ENCODE peak calls at places on chromosomes 12 and 14, in ten cellular contexts. O is sigmoid colon, N is upper lobe of left lung, E is stomach, B is K562, F is HCT116, I is prostate gland, T is spleen, X is HepG2, J is endothelial cell of umbilical vein. H is an unnamed sample.

GRCh38 chr14:32593290-32593942 is 264.3 kb downstream of the AKAP6 start:
- DNase-seq in O (no peak), N (no peak), E (no peak), B (no peak), F (no peak), I (no peak), T (no peak), X (no peak), J (no peak), H (no peak)

GRCh38 chr12:75489613-75490210 is 9.2 kb downstream of the GLIPR1 start:
- DNase-seq in O (no peak), N (no peak), E (no peak), B (no peak), F (peak), I (no peak), T (no peak), X (no peak), J (peak), H (no peak)

GRCh38 chr14:50679674-50680073 is 11.6 kb upstream of the SAV1 start:
- DNase-seq in O (no peak), N (no peak), E (no peak), B (no peak), F (no peak), I (no peak), T (no peak), X (no peak), J (no peak), H (no peak)

GRCh38 chr12:113231275-113232231 is 10.3 kb downstream of the TPCN1 start:
- DNase-seq in O (peak), N (no peak), E (peak), B (peak), F (peak), I (no peak), T (peak), X (peak), J (peak), H (no peak)

GRCh38 chr12:120388711-120389431 is 19.9 kb upstream of the MSI1 start:
- DNase-seq in O (no peak), N (peak), E (no peak), B (no peak), F (no peak), I (no peak), T (no peak), X (no peak), J (no peak), H (no peak)

GRCh38 chr14:105439179-105439578 is 19.6 kb downstream of the MTA1 start:
- DNase-seq in O (no peak), N (no peak), E (no peak), B (no peak), F (no peak), I (no peak), T (no peak), X (no peak), J (no peak), H (no peak)

GRCh38 chr12:95277139-95277538 is 59.5 kb downstream of the VEZT start:
- DNase-seq in O (no peak), N (no peak), E (no peak), B (no peak), F (no peak), I (no peak), T (no peak), X (no peak), J (peak), H (no peak)

GRCh38 chr12:11555743-11556625 is 93.5 kb upstream of the ETV6 start:
- DNase-seq in O (peak), N (no peak), E (peak), B (no peak), F (no peak), I (peak), T (no peak), X (no peak), J (no peak), H (no peak)

GRCh38 chr12:109192358-109192757 is 76.0 kb downstream of the ACACB start:
- DNase-seq in O (no peak), N (no peak), E (no peak), B (no peak), F (no peak), I (no peak), T (no peak), X (no peak), J (no peak), H (no peak)

GRCh38 chr14:100438678-100439592 is 115.8 kb downstream of the SLC25A47 start:
- DNase-seq in O (peak), N (peak), E (peak), B (no peak), F (peak), I (peak), T (no peak), X (peak), J (peak), H (no peak)

GRCh38 chr12:89571481-89572190 is 45.8 kb upstream of the POC1B start:
- DNase-seq in O (no peak), N (no peak), E (no peak), B (no peak), F (no peak), I (no peak), T (no peak), X (no peak), J (no peak), H (no peak)

GRCh38 chr14:85867450-85867849 is 337.5 kb downstream of the FLRT2 start:
- DNase-seq in O (no peak), N (no peak), E (no peak), B (no peak), F (no peak), I (no peak), T (no peak), X (no peak), J (no peak), H (no peak)

GRCh38 chr12:84697141-84697540 is 215.5 kb downstream of the SLC6A15 start:
- DNase-seq in O (no peak), N (no peak), E (no peak), B (no peak), F (no peak), I (no peak), T (no peak), X (no peak), J (no peak), H (no peak)

GRCh38 chr14:39232554-39233415 is 930 bp upstream of the MIA2 start:
- DNase-seq in O (no peak), N (peak), E (no peak), B (no peak), F (no peak), I (no peak), T (no peak), X (peak), J (no peak), H (no peak)

GRCh38 chr14:76337619-76338545 is 38.1 kb upstream of the ESRRB start:
- DNase-seq in O (no peak), N (no peak), E (no peak), B (no peak), F (no peak), I (no peak), T (no peak), X (no peak), J (no peak), H (no peak)

GRCh38 chr14:69323266-69323966 is 63.5 kb downstream of the GALNT16 start:
- DNase-seq in O (peak), N (no peak), E (no peak), B (no peak), F (no peak), I (no peak), T (peak), X (no peak), J (no peak), H (no peak)

GRCh38 chr12:5756443-5756842 is 188.6 kb downstream of the ANO2 start:
- DNase-seq in O (no peak), N (no peak), E (no peak), B (no peak), F (no peak), I (no peak), T (no peak), X (no peak), J (no peak), H (no peak)

GRCh38 chr12:32240210-32240609 is 133.6 kb downstream of the BICD1 start:
- DNase-seq in O (no peak), N (no peak), E (no peak), B (no peak), F (no peak), I (no peak), T (no peak), X (no peak), J (peak), H (no peak)

GRCh38 chr14:30808576-30808975 is 65.8 kb upstream of the COCH start:
- DNase-seq in O (no peak), N (no peak), E (no peak), B (no peak), F (no peak), I (no peak), T (no peak), X (no peak), J (no peak), H (no peak)

GRCh38 chr14:78638926-78639325 is 468.8 kb downstream of the NRXN3 start:
- DNase-seq in O (no peak), N (no peak), E (no peak), B (no peak), F (no peak), I (no peak), T (no peak), X (no peak), J (no peak), H (no peak)

GRCh38 chr12:12172106-12172511 is 94.7 kb downstream of the LRP6 start:
- DNase-seq in O (no peak), N (no peak), E (no peak), B (no peak), F (no peak), I (peak), T (no peak), X (no peak), J (peak), H (no peak)

GRCh38 chr14:91867316-91867988 is at the start of gene TC2N:
- DNase-seq in O (no peak), N (no peak), E (no peak), B (no peak), F (no peak), I (no peak), T (no peak), X (no peak), J (no peak), H (no peak)

DNA sequence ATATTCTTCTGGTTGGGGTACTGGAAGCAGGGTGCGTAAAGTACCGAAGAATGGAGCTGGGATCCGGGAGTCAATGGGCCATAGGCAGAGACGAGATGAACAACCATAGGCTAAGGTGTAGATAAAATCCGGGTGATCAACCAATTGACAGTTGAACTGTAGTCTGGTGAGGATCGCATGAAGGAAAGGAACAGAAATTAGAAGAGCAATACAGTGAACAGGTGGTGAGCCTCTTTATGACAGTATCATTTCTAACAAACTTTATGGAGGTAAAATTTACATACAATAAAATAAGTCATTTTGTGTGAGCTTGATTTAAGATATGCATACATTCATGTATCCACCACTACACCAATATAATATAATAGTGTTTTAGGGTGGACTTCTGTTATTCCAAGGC is 13.9 kb upstream of the HIF1A start:
- DNase-seq in O (no peak), N (no peak), E (no peak), B (no peak), F (no peak), I (no peak), T (no peak), X (no peak), J (no peak), H (no peak)
- TF ChIP-seq POLR2A in O (no peak), N (no peak), E (no peak), B (no peak), F (no peak), I (no peak), T (no peak), X (no peak), J (no peak), H (no peak)

DNA sequence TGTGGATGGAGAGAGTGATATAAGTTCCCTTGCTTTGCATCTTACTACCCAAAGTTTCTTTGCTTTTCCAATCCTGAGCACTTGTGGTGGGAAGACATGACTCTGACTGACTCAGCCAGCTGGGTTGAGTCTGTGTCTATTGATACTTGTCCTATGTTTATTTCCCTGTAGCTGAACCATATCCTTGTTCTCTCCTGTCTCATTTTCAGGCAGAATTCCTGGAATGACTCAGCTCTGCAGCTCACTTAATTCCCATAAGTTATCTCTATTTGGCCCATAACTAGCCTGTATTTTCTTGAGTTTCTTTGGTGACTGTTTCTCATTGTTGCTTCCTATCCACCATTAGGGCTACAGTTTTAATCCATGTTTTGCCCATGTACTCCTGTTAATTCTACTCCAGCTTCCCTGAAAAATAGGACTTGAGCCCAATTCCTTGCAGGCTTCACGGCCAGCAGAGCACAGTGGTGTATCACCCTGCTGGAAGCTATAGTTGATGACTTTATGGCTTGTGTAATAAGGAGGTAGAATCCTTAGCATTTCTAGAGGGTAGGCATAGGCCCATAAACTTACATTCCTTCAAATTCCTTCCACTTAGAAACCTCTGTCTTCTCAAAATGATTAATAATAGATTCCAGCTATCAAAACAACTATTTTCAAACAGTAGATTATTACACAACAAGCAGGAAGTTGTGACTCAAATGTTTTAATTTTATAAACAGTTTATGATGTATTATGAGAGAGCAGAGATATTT is 183.1 kb downstream of the TMTC3 start:
- DNase-seq in O (no peak), N (no peak), E (no peak), B (no peak), F (no peak), I (no peak), T (no peak), X (no peak), J (peak), H (no peak)
- TF ChIP-seq POLR2AphosphoS5 in O (peak), N (no peak), E (no peak), B (no peak), F (no peak), I (no peak), T (no peak), X (no peak), J (no peak), H (no peak)

DNA sequence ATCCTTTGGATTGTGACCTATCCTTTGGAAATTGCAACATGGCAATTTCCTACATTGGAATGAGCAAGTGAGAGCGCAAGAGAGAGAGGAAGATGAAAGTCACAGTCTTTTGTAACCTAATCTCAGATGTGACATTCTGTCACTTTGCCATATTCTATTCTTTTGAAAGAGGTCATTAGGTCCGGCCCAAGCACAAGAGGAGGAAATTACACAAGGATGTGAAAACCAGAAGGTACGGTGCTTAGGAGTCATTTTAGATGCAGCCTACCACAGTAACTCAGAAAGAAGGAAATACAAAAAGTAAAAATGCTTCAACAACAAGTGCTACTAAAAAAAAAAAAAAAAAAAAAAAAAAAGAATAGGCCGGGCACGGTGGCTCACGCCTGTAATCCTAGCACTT is 47.2 kb upstream of the SRP54 start:
- DNase-seq in O (no peak), N (no peak), E (no peak), B (no peak), F (no peak), I (no peak), T (no peak), X (peak), J (peak), H (no peak)
- TF ChIP-seq POLR2A in O (no peak), N (no peak), E (no peak), B (no peak), F (no peak), I (no peak), T (no peak), X (no peak), J (no peak), H (no peak)

DNA sequence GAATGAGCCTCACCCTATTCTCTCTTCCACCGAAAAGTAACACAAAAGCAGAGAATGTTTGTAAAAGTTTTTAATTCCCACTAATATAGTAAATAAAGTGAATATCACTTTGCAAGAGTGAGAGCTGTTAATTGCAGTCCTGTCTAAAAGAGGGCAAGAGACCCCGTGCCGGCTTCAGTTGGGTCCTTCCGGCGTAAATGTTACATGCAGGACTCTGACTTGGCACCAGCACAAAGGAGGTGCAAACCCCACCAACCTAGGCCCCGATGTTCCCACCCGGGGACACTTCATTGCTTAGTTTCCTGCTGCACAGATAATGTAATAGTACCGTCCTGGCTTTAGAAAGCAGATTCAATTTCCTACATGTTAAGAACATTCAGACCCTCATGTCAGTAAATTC is 66.0 kb upstream of the DYNC1H1 start:
- DNase-seq in O (peak), N (no peak), E (no peak), B (no peak), F (no peak), I (no peak), T (no peak), X (no peak), J (no peak), H (no peak)
- TF ChIP-seq POLR2AphosphoS5 in O (no peak), N (no peak), E (no peak), B (no peak), F (no peak), I (no peak), T (no peak), X (no peak), J (no peak), H (no peak)

GRCh38 chr12:3920378-3921141 is 47.4 kb upstream of the PARP11 start:
- DNase-seq in O (no peak), N (no peak), E (no peak), B (no peak), F (no peak), I (no peak), T (no peak), X (peak), J (peak), H (no peak)

GRCh38 chr12:3921526-3921925 is 48.3 kb upstream of the PARP11 start:
- DNase-seq in O (no peak), N (no peak), E (no peak), B (no peak), F (no peak), I (no peak), T (no peak), X (no peak), J (no peak), H (no peak)

GRCh38 chr12:3924761-3925160 is 51.6 kb upstream of the PARP11 start:
- DNase-seq in O (no peak), N (no peak), E (no peak), B (no peak), F (no peak), I (no peak), T (no peak), X (no peak), J (no peak), H (no peak)

GRCh38 chr12:3921142-3921520 is 47.9 kb upstream of the PARP11 start:
- DNase-seq in O (no peak), N (no peak), E (no peak), B (no peak), F (no peak), I (no peak), T (no peak), X (no peak), J (no peak), H (no peak)

DNA sequence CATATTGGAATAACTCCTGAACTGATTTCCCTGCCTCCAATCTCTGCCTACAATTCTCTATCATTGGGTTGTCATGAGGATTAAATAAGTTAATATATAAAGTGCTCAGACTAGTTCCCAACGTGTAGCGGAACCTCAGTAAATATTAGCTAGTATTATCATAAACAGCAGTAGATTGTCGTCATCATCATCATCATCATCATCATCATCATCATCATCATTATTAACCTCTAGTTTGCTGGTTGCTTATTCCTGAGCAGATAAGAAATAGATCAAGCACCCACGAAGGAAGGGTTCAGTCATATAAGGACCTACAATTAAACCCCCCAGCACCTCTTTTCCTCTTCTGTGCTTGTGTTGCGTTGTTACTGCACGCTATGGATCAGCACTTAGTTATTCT is 48.8 kb upstream of the PARP11 start:
- DNase-seq in O (no peak), N (no peak), E (no peak), B (no peak), F (no peak), I (no peak), T (no peak), X (no peak), J (no peak), H (no peak)
- TF ChIP-seq POLR2A in O (no peak), N (no peak), E (no peak), B (no peak), F (no peak), I (no peak), T (no peak), X (no peak), J (no peak), H (no peak)

GRCh38 chr14:22845821-22846625 is 9.6 kb downstream of the MMP14 start:
- DNase-seq in O (peak), N (no peak), E (no peak), B (no peak), F (no peak), I (no peak), T (no peak), X (no peak), J (no peak), H (no peak)

GRCh38 chr14:22847661-22848341 is 11.4 kb downstream of the MMP14 start:
- DNase-seq in O (peak), N (no peak), E (no peak), B (no peak), F (no peak), I (no peak), T (no peak), X (no peak), J (no peak), H (no peak)

GRCh38 chr14:22846811-22847307 is 10.5 kb downstream of the MMP14 start:
- DNase-seq in O (no peak), N (no peak), E (no peak), B (no peak), F (no peak), I (no peak), T (no peak), X (no peak), J (no peak), H (no peak)

GRCh38 chr14:22849212-22849819 is 12.9 kb downstream of the MMP14 start:
- DNase-seq in O (peak), N (no peak), E (peak), B (no peak), F (no peak), I (peak), T (no peak), X (no peak), J (no peak), H (no peak)

DNA sequence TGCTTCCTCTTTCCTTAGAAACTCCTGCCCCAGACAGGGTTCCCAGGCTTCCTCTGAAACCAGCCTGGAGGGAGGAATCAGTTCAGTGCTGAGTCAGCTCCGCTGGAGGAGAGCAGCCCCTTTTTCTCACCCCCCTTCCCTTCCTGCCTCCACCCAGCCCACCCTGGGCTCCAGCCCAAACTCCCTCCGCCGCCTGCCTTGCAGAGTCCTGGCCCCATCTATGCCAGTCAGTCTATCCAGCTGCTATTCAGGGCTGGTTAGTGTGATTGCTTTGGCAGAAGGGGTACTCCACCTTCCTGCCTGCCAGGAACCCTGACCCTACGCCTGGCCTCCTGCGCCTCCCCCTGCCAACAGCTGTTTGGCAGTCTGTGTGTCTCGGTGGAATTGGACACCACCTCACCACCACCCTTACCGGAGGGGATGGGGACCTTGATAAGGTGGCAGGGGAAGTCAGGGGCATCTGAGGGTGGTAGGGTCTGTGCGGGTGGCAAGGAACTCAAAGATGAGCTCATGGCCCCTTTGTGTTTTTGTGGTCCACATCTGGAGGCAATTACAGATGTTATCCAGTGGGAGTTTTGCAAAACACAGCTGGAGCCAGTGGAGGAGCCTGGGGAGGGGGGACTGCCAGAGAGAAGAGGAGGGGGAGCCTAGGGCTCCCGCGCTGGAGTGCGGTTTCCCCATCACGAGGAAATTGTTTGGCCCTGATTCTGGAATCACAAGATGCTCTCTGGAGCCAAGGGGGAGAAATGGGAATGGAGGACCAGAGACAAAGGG is 12.2 kb downstream of the MMP14 start:
- DNase-seq in O (peak), N (no peak), E (peak), B (no peak), F (no peak), I (no peak), T (peak), X (no peak), J (peak), H (peak)
- TF ChIP-seq POLR2AphosphoS5 in O (peak), N (no peak), E (no peak), B (no peak), F (no peak), I (no peak), T (peak), X (no peak), J (peak), H (no peak)